ENCODE peak calls at places on chromosomes 3 and 15, in five cellular contexts. F is GM12878, G is upper lobe of left lung, D is K562, Y is HCT116. B is an unnamed sample.

GRCh38 chr15:94360251-94360671 is 128.9 kb downstream of the MCTP2 start:
- ATAC-seq in Y (no peak), D (no peak), G (peak), F (no peak), B (no peak)

GRCh38 chr3:99925584-99925983 is 107.9 kb downstream of the CMSS1 start:
- ATAC-seq in G (peak), D (no peak), F (no peak), Y (peak), B (peak)

GRCh38 chr15:91849749-91850161 is 3.8 kb upstream of the SLCO3A1 start:
- ATAC-seq in D (no peak), Y (no peak), F (no peak), G (no peak), B (no peak)

GRCh38 chr3:12159227-12159601 is 502 bp upstream of the TIMP4 start:
- ATAC-seq in G (no peak), Y (no peak), F (no peak), D (no peak), B (no peak)

GRCh38 chr3:107263269-107264021 is 113.8 kb upstream of the CCDC54 start:
- ATAC-seq in D (no peak), Y (no peak), F (no peak), G (no peak), B (peak)

GRCh38 chr15:81111510-81112375 is 22.3 kb upstream of the CFAP161 start:
- ATAC-seq in D (no peak), G (no peak), F (peak), Y (no peak), B (no peak)

GRCh38 chr3:143750856-143751255 is 97.4 kb downstream of the SLC9A9 start:
- ATAC-seq in D (no peak), Y (no peak), G (no peak), F (no peak), B (no peak)

GRCh38 chr15:80615783-80616391 is 79.2 kb upstream of the ABHD17C start:
- ATAC-seq in Y (no peak), G (peak), F (no peak), D (no peak), B (peak)

GRCh38 chr3:102736288-102736960 is 301.6 kb downstream of the ZPLD1 start:
- ATAC-seq in G (no peak), Y (no peak), D (no peak), F (no peak), B (no peak)

GRCh38 chr15:100987143-100987542 is 68.0 kb downstream of the LRRK1 start:
- ATAC-seq in Y (no peak), F (no peak), D (no peak), G (no peak), B (peak)

DNA sequence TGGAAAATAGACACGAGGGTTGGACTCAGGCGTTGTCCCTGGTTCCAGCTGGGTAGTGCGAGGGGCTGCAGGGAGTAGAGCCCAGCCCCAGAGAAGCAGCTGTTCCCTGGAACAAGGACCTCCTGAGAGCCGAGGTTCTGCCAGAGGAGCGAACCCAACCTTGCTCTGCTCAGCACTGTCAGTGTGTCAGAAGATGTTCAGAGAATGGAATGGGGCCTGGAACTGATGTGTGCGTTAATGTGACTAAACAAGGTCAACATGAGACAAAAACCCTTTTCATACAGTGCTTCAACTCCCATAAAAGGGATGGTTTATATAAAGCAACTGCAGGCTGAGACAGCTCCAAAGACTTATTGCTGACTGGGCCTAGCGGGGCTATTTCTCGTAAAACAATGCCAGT is 35.5 kb upstream of the HACD2 start:
- ATAC-seq in F (no peak), D (no peak), G (no peak), Y (no peak), B (peak)
- TF ChIP-seq POLR2A in F (no peak), D (no peak), G (no peak), Y (no peak), B (peak)

DNA sequence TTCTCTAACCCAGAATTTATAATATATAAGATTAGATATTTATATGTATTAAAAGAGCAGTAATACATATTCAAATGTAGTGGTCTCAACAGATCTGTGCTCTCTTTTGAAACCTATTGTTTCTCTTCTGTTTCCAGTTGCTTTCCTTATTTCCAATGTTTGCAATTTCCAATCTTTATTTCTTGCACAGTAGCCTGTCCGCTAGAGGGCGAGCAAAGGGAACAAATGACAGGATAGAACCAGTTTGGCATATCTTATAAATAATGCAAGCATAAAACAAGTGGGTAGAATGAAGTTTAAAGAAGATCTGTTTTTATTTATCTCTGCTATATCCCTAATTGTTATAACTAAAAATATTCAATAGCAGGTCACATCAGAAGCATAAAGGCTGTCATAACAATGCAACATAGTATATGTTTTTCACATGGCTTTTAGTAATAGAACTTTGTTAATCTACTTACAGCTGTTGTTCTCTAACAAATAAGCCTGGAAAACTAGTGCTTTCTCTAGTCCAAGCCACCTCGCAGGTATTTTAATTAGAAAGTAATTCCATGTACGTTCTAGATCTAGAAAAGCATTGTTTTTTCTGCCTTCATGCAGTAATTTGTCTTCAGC is 15.1 kb upstream of the TCAIM start:
- ATAC-seq in Y (peak), F (peak), D (peak), G (peak), B (no peak)
- TF ChIP-seq POLR2AphosphoS5 in Y (no peak), F (no peak), D (no peak), G (no peak), B (no peak)

GRCh38 chr3:14913926-14914776 is 33.2 kb upstream of the NR2C2 start:
- ATAC-seq in F (no peak), G (no peak), Y (no peak), D (peak), B (no peak)
- TF ChIP-seq CTCF in F (no peak), G (no peak), Y (no peak), D (peak), B (no peak)

DNA sequence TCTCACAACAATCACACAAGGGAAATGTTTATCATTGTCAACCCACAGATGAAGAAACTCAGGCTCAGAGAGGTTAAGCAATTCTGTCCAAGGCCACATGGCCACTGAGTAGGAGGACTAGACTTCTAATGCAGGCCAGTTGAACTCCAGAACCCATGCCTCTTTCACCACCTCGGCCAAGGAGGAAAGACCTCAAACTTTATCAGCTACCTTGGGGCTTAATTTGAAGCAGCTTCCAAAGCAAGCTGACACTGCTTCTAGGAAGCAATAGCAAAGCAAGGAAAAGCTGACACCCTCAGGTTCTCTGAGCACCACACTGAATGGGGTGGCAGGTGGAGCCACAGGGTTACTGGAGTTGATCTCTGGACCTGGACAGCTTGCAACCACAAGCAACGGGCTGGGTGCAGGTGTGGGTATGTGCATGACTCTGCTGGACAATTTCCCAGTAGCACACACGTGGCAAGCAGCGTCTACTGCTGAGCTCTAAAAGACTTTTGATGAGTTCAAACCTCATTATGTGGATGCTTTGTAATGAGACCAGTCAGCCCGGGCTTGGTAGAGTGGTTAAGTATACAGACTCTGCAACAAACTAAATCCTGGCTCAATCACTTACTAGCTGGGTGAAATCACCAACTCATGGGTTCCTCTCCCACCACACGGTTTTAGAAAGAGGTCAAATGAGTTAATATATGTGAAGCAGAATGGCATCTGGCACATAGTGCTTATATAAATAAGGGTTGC is 23.1 kb downstream of the CCNL1 start:
- ATAC-seq in G (peak), F (no peak), D (peak), Y (peak), B (no peak)
- TF ChIP-seq POLR2A in G (no peak), F (no peak), D (no peak), Y (no peak), B (no peak)

B was measured in gastroesophageal sphincter.